ENCODE peak calls at places on chromosomes 7 and 10, in six cellular contexts. S is pancreas, Y is adipocyte, B is K562, J is SJSA1, I is heart left ventricle. E is an unnamed sample. For H3K4me1 and H3K36me3, the result is how much of the 10 kb centered on the place peaks cover.

GRCh38 chr7:117962598-117962997 is 89.4 kb upstream of the CTTNBP2 start:
- DNase-seq in S (no peak), Y (no peak), I (no peak), J (no peak), B (no peak), E (no peak)

GRCh38 chr10:23110722-23111660 is 15.6 kb downstream of the MSRB2 start:
- DNase-seq in J (no peak), Y (no peak), B (no peak), I (no peak), S (no peak), E (no peak)

GRCh38 chr7:107090452-107090851 is 45.9 kb downstream of the PRKAR2B start:
- DNase-seq in J (no peak), I (no peak), Y (no peak), B (no peak), S (no peak), E (no peak)

GRCh38 chr7:79268730-79269129 is 184.7 kb downstream of the MAGI2 start:
- DNase-seq in J (no peak), Y (no peak), B (no peak), S (no peak), I (no peak), E (no peak)

GRCh38 chr10:113650172-113650571 is 13.7 kb downstream of the NRAP start:
- DNase-seq in Y (no peak), J (no peak), S (no peak), I (no peak), B (no peak), E (no peak)

GRCh38 chr7:82442492-82443043 is 1.0 kb downstream of the CACNA2D1 start:
- DNase-seq in I (peak), J (no peak), B (no peak), Y (peak), S (no peak), E (no peak)

GRCh38 chr10:32095116-32095733 is 39.0 kb upstream of the KIF5B start:
- DNase-seq in Y (peak), J (no peak), S (no peak), B (no peak), I (no peak), E (peak)

GRCh38 chr10:5956146-5956914 is 21.0 kb downstream of the IL15RA start:
- DNase-seq in I (no peak), J (no peak), Y (no peak), S (no peak), B (no peak), E (no peak)

GRCh38 chr7:122018032-122018431 is 126.0 kb downstream of the AASS start:
- DNase-seq in S (no peak), B (no peak), Y (no peak), J (no peak), I (no peak), E (no peak)

GRCh38 chr7:132677941-132678340 is 101.7 kb upstream of the PLXNA4 start:
- DNase-seq in J (no peak), Y (no peak), S (no peak), B (no peak), I (no peak), E (no peak)

GRCh38 chr10:7388602-7389001 is 22.2 kb downstream of the SFMBT2 start:
- DNase-seq in J (no peak), S (no peak), B (no peak), Y (no peak), I (no peak), E (no peak)

GRCh38 chr7:145156834-145157233 is 321.0 kb upstream of the TPK1 start:
- DNase-seq in J (no peak), I (no peak), B (no peak), S (no peak), Y (no peak), E (no peak)
- H3K4me1 ChIP-seq in J (under half), I (under half), B (under half), S (under half), Y (under half), E (under half)

GRCh38 chr10:30827531-30828120 is 198.1 kb upstream of the LYZL2 start:
- DNase-seq in Y (peak), S (no peak), B (no peak), I (no peak), J (no peak), E (no peak)
- H3K4me3 ChIP-seq in Y (no peak), S (no peak), B (no peak), I (peak), J (no peak), E (no peak)

GRCh38 chr10:247480-247879 is 112.2 kb downstream of the ZMYND11 start:
- DNase-seq in I (no peak), J (no peak), Y (no peak), S (no peak), B (no peak), E (no peak)
- H3K36me3 ChIP-seq in I (under half), J (half or more), Y (half or more), S (under half), B (under half), E (under half)

GRCh38 chr10:3464760-3465405 is 292.3 kb upstream of the PITRM1 start:
- DNase-seq in B (no peak), S (no peak), Y (no peak), J (peak), I (no peak), E (peak)

GRCh38 chr10:3469639-3470020 is 297.0 kb upstream of the PITRM1 start:
- DNase-seq in S (no peak), B (no peak), I (no peak), Y (no peak), J (no peak), E (no peak)

GRCh38 chr10:3468919-3469638 is 296.5 kb upstream of the PITRM1 start:
- DNase-seq in I (peak), B (no peak), J (peak), Y (peak), S (no peak), E (no peak)

GRCh38 chr10:3465406-3465891 is 292.9 kb upstream of the PITRM1 start:
- DNase-seq in B (no peak), Y (no peak), J (peak), I (no peak), S (no peak), E (no peak)

GRCh38 chr10:3467052-3467906 is 294.7 kb upstream of the PITRM1 start:
- DNase-seq in S (no peak), J (peak), I (peak), Y (peak), B (no peak), E (no peak)
- H3K4me1 ChIP-seq in S (under half), J (under half), I (under half), Y (under half), B (under half), E (under half)

DNA sequence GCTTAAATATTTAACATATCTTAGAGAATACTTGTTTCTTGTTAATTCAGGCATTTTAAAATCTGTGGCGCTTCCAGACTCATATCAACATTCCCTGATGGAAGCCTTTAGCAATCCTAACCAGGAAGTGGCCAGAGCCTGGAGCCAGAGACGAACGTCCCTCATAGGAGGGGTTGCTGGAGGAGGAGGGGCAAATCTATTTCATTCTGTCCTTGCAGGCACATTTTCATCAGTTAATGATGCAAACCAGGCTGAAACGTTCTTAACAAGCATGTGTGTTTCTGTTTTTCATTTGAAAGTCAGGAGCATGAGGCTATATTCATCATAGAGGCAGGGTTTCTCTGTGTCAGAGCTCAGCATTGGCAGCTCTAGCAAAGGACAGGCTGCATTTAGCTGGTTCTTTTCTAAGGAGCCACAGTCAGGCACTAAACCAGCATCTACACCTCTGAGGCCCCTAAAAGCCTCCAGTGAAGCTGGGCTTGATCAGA is 17.8 kb upstream of the IFIT2 start:
- DNase-seq in I (peak), J (peak), B (no peak), S (peak), Y (peak), E (no peak)
- H3K4me3 ChIP-seq in I (peak), J (no peak), B (no peak), S (no peak), Y (peak), E (no peak)

GRCh38 chr7:92025260-92025659 is 84.6 kb downstream of the AKAP9 start:
- DNase-seq in B (no peak), S (no peak), I (no peak), J (no peak), Y (peak), E (no peak)
- H3K36me3 ChIP-seq in B (half or more), S (under half), I (under half), J (under half), Y (under half), E (under half)

DNA sequence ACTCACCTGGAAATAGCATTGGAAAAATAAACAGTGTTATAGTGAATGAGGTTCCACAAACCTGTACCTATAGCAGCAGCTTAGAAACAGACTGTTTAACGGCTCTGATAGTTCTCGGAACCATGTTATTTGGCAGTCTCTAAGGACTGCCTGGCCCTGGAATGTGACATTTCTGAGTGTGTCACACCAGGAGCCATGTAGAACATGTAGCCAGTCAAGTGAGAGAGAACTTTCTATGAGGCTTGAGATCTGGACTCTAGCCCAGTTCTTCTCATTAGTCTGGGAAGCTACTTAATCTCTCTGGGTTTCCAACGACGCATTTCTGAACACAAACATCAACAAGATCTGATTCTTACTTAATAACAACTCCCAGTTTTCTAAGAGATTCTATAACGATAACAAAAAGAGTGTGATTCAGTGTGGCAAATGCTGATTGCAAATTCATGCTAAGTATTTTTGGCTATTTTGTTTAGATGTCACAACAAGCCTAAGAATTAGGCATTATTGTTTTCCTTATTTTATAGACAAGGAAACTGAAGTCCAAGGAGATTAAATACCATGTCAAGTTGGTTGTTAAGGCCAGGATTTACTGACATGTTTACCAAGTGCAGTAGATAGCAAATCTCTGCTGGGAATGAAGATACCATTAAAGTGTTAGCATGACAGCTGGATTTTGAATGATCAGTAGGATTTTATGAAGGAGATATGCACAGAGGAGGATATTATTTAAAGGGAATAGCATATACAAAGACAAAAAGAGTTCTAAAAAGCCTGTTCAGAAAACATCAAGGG is 47.2 kb downstream of the APBB1IP start:
- DNase-seq in B (no peak), I (peak), J (no peak), Y (no peak), S (no peak), E (no peak)
- H3K4me1 ChIP-seq in B (under half), I (under half), J (under half), Y (half or more), S (under half), E (under half)

GRCh38 chr7:95485749-95486148 is at the start of gene ASB4:
- DNase-seq in I (no peak), S (no peak), J (no peak), Y (no peak), B (no peak), E (no peak)
- H3K4me3 ChIP-seq in I (peak), S (no peak), J (no peak), Y (no peak), B (no peak), E (no peak)